ENCODE peak calls at places on chromosome 22, in seven cellular contexts. B is IMR-90, Y is cardiac fibroblast, N is left ventricle myocardium inferior, F is mucosa of gallbladder, U is NCI-H1105, I is SK-N-SH. A is an unnamed sample.

GRCh38 chr22:21921729-21922128 is 30.9 kb downstream of the PPM1F start:
- DNase-seq in U (no peak), F (no peak), I (no peak), B (peak; percentile 20), N (no peak), Y (no peak), A (peak; percentile 50)

GRCh38 chr22:37018815-37019308 is 385 bp downstream of the TST start:
- DNase-seq in N (peak; percentile 74), B (peak; percentile 55), Y (peak; percentile 37), U (peak; percentile 20), I (peak; percentile 68), F (no peak), A (peak; percentile 66)

GRCh38 chr22:49764151-49764581 is 63.5 kb downstream of the BRD1 start:
- DNase-seq in I (peak; percentile 44), B (no peak), N (peak; percentile 13), F (no peak), U (no peak), Y (no peak), A (no peak)

GRCh38 chr22:47374901-47375575 is 612.6 kb downstream of the TBC1D22A start:
- DNase-seq in B (no peak), N (no peak), I (no peak), U (no peak), Y (no peak), F (no peak), A (no peak)

GRCh38 chr22:50568626-50569025 is 5.9 kb upstream of the SYCE3 start:
- DNase-seq in U (no peak), F (no peak), Y (no peak), B (no peak), N (no peak), I (no peak), A (no peak)

GRCh38 chr22:48979482-48979881 is 848.2 kb downstream of the BRD1 start:
- DNase-seq in N (no peak), Y (no peak), B (no peak), I (no peak), F (no peak), U (peak; percentile 19), A (no peak)

GRCh38 chr22:30127749-30128166 is 47.5 kb downstream of the HORMAD2 start:
- DNase-seq in U (no peak), N (no peak), Y (peak; percentile 86), B (peak; percentile 89), F (no peak), I (no peak), A (peak; percentile 37)

GRCh38 chr22:37019309-37020191 is at the start of the genes MPST and TST:
- DNase-seq in I (peak; percentile 97), F (peak; percentile 73), U (peak; percentile 43), B (peak; percentile 61), Y (peak; percentile 57), N (peak; percentile 83), A (peak; percentile 75)

GRCh38 chr22:44347549-44347948 is 34.8 kb upstream of the SHISAL1 start:
- DNase-seq in F (no peak), U (no peak), I (no peak), N (no peak), Y (no peak), B (no peak), A (no peak)

GRCh38 chr22:40855104-40855959 is 1.1 kb downstream of the ST13 start:
- DNase-seq in F (no peak), B (no peak), N (no peak), U (peak; percentile 27), I (no peak), Y (peak; percentile 49), A (peak; percentile 26)

GRCh38 chr22:46010951-46011626 is 34.1 kb upstream of the WNT7B start:
- DNase-seq in F (no peak), U (no peak), Y (no peak), I (no peak), N (peak; percentile 15), B (no peak), A (no peak)

GRCh38 chr22:50272103-50272782 is 2.1 kb upstream of the MAPK11 start:
- DNase-seq in U (no peak), N (no peak), F (no peak), Y (no peak), B (peak; percentile 13), I (peak; percentile 48), A (peak; percentile 52)

GRCh38 chr22:24422078-24422665 is 5.2 kb upstream of the ADORA2A start:
- DNase-seq in Y (no peak), B (no peak), U (no peak), F (no peak), I (no peak), N (no peak), A (peak; percentile 43)

GRCh38 chr22:31526275-31526674 is 29.9 kb downstream of the SFI1 start:
- DNase-seq in B (no peak), Y (no peak), F (no peak), U (no peak), N (no peak), I (no peak), A (no peak)

GRCh38 chr22:23522642-23523251 is 57.3 kb downstream of the IGLL1 start:
- DNase-seq in I (peak; percentile 67), U (no peak), B (no peak), F (no peak), N (no peak), Y (peak; percentile 11), A (peak; percentile 51)

GRCh38 chr22:46618667-46619066 is 1.5 kb upstream of the GRAMD4 start:
- DNase-seq in B (no peak), Y (no peak), N (peak; percentile 60), U (no peak), F (no peak), I (no peak), A (no peak)

GRCh38 chr22:23178512-23179254 is 1.6 kb upstream of the BCR start:
- DNase-seq in F (peak; percentile 51), N (peak; percentile 64), I (peak; percentile 91), Y (peak; percentile 62), U (peak; percentile 50), B (peak; percentile 38), A (peak; percentile 63)

A was measured in EH.